ENCODE peak calls at places on chromosome 1, in nine cellular contexts. One of them, this sample, is unnamed.

GRCh38 chr1:108113496-108113895 is 86.6 kb downstream of the SLC25A24 start:
- DNase-seq in PC-9: no peak
- DNase-seq in AG04450: no peak
- DNase-seq in cardiac muscle cell: no peak
- DNase-seq in neural progenitor cell: no peak
- DNase-seq in right cardiac atrium: no peak
- DNase-seq in lung: no peak
- DNase-seq in pancreas: no peak
- DNase-seq in uterus: no peak
- DNase-seq in this sample: no peak

GRCh38 chr1:176222196-176222595 is 15.1 kb upstream of the COP1 start:
- DNase-seq in PC-9: no peak
- DNase-seq in AG04450: no peak
- DNase-seq in cardiac muscle cell: no peak
- DNase-seq in neural progenitor cell: no peak
- DNase-seq in right cardiac atrium: no peak
- DNase-seq in lung: no peak
- DNase-seq in pancreas: no peak
- DNase-seq in uterus: no peak
- DNase-seq in this sample: no peak

GRCh38 chr1:156124557-156125483 is 10.3 kb downstream of the LMNA start:
- DNase-seq in PC-9: peak
- DNase-seq in AG04450: no peak
- DNase-seq in cardiac muscle cell: no peak
- DNase-seq in neural progenitor cell: no peak
- DNase-seq in right cardiac atrium: peak
- DNase-seq in lung: no peak
- DNase-seq in pancreas: no peak
- DNase-seq in uterus: peak
- DNase-seq in this sample: no peak

GRCh38 chr1:90717665-90718410 is 736 bp upstream of the BARHL2 start:
- DNase-seq in PC-9: no peak
- DNase-seq in AG04450: no peak
- DNase-seq in cardiac muscle cell: peak
- DNase-seq in neural progenitor cell: peak
- DNase-seq in right cardiac atrium: peak
- DNase-seq in lung: no peak
- DNase-seq in pancreas: no peak
- DNase-seq in uterus: no peak
- DNase-seq in this sample: peak

GRCh38 chr1:155437405-155437804 is 116.7 kb downstream of the RUSC1 start:
- DNase-seq in PC-9: no peak
- DNase-seq in AG04450: no peak
- DNase-seq in cardiac muscle cell: no peak
- DNase-seq in neural progenitor cell: no peak
- DNase-seq in right cardiac atrium: no peak
- DNase-seq in lung: no peak
- DNase-seq in pancreas: no peak
- DNase-seq in uterus: no peak
- DNase-seq in this sample: no peak

GRCh38 chr1:247287460-247287859 is 31.6 kb downstream of the VN1R5 start:
- DNase-seq in PC-9: no peak
- DNase-seq in AG04450: no peak
- DNase-seq in cardiac muscle cell: no peak
- DNase-seq in neural progenitor cell: no peak
- DNase-seq in right cardiac atrium: no peak
- DNase-seq in lung: no peak
- DNase-seq in pancreas: no peak
- DNase-seq in uterus: no peak
- DNase-seq in this sample: peak

GRCh38 chr1:216705686-216706085 is 17.5 kb downstream of the ESRRG start:
- DNase-seq in PC-9: no peak
- DNase-seq in AG04450: no peak
- DNase-seq in cardiac muscle cell: no peak
- DNase-seq in neural progenitor cell: no peak
- DNase-seq in right cardiac atrium: peak
- DNase-seq in lung: no peak
- DNase-seq in pancreas: peak
- DNase-seq in uterus: no peak
- DNase-seq in this sample: no peak

GRCh38 chr1:106526650-106527049 is 529.8 kb upstream of the PRMT6 start:
- DNase-seq in PC-9: no peak
- DNase-seq in AG04450: peak
- DNase-seq in cardiac muscle cell: no peak
- DNase-seq in neural progenitor cell: no peak
- DNase-seq in right cardiac atrium: no peak
- DNase-seq in lung: no peak
- DNase-seq in pancreas: no peak
- DNase-seq in uterus: no peak
- DNase-seq in this sample: no peak

GRCh38 chr1:25875154-25875855 is at the start of gene PAQR7:
- DNase-seq in PC-9: peak
- DNase-seq in AG04450: no peak
- DNase-seq in cardiac muscle cell: peak
- DNase-seq in neural progenitor cell: peak
- DNase-seq in right cardiac atrium: peak
- DNase-seq in lung: peak
- DNase-seq in pancreas: peak
- DNase-seq in uterus: peak
- DNase-seq in this sample: no peak

GRCh38 chr1:25874635-25875153 is 814 bp downstream of the PAQR7 start:
- DNase-seq in PC-9: no peak
- DNase-seq in AG04450: no peak
- DNase-seq in cardiac muscle cell: no peak
- DNase-seq in neural progenitor cell: no peak
- DNase-seq in right cardiac atrium: no peak
- DNase-seq in lung: no peak
- DNase-seq in pancreas: no peak
- DNase-seq in uterus: no peak
- DNase-seq in this sample: no peak

GRCh38 chr1:25872708-25873107 is 2.8 kb downstream of the PAQR7 start:
- DNase-seq in PC-9: no peak
- DNase-seq in AG04450: no peak
- DNase-seq in cardiac muscle cell: no peak
- DNase-seq in neural progenitor cell: no peak
- DNase-seq in right cardiac atrium: no peak
- DNase-seq in lung: no peak
- DNase-seq in pancreas: no peak
- DNase-seq in uterus: no peak
- DNase-seq in this sample: no peak

GRCh38 chr1:25873120-25873519 is 2.4 kb downstream of the PAQR7 start:
- DNase-seq in PC-9: no peak
- DNase-seq in AG04450: no peak
- DNase-seq in cardiac muscle cell: no peak
- DNase-seq in neural progenitor cell: peak
- DNase-seq in right cardiac atrium: no peak
- DNase-seq in lung: no peak
- DNase-seq in pancreas: no peak
- DNase-seq in uterus: no peak
- DNase-seq in this sample: no peak

DNA sequence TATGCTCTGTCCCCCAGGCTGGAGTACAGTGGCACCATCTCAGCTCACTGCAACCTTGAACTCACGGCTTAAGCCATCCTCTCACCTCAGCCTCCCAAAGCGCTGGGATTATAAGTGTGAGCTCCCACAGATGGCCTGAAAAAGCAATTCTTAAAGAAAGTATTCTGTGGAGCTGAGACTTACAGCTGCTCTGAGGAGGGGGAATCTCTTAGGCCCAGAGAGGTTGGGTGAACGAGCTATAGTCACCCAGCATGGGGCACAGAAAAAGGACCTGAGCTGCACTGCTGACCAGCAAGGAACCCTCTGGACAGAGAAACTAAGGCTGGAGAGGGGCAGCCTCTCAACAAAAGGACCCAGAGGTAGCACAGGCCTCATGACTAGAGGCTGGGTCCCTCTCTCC is 1.3 kb downstream of the PAQR7 start:
- DNase-seq in PC-9: no peak
- DNase-seq in AG04450: no peak
- DNase-seq in cardiac muscle cell: no peak
- DNase-seq in neural progenitor cell: no peak
- DNase-seq in right cardiac atrium: no peak
- DNase-seq in lung: no peak
- DNase-seq in pancreas: no peak
- DNase-seq in uterus: no peak
- DNase-seq in this sample: no peak
- H3K4me3 ChIP-seq in PC-9: peak
- H3K4me3 ChIP-seq in AG04450: peak
- H3K4me3 ChIP-seq in cardiac muscle cell: no peak
- H3K4me3 ChIP-seq in neural progenitor cell: no peak
- H3K4me3 ChIP-seq in right cardiac atrium: no peak
- H3K4me3 ChIP-seq in lung: no peak
- H3K4me3 ChIP-seq in pancreas: peak
- H3K4me3 ChIP-seq in uterus: no peak
- H3K4me3 ChIP-seq in this sample: peak

GRCh38 chr1:169620565-169620964 is 9.4 kb downstream of the SELP start:
- DNase-seq in PC-9: no peak
- DNase-seq in AG04450: no peak
- DNase-seq in cardiac muscle cell: no peak
- DNase-seq in neural progenitor cell: no peak
- DNase-seq in right cardiac atrium: no peak
- DNase-seq in lung: no peak
- DNase-seq in pancreas: no peak
- DNase-seq in uterus: no peak
- DNase-seq in this sample: peak

GRCh38 chr1:169624887-169625286 is 5.0 kb downstream of the SELP start:
- DNase-seq in PC-9: no peak
- DNase-seq in AG04450: no peak
- DNase-seq in cardiac muscle cell: no peak
- DNase-seq in neural progenitor cell: no peak
- DNase-seq in right cardiac atrium: no peak
- DNase-seq in lung: no peak
- DNase-seq in pancreas: no peak
- DNase-seq in uterus: no peak
- DNase-seq in this sample: peak

GRCh38 chr1:169624122-169624521 is 5.8 kb downstream of the SELP start:
- DNase-seq in PC-9: no peak
- DNase-seq in AG04450: no peak
- DNase-seq in cardiac muscle cell: no peak
- DNase-seq in neural progenitor cell: no peak
- DNase-seq in right cardiac atrium: no peak
- DNase-seq in lung: no peak
- DNase-seq in pancreas: no peak
- DNase-seq in uterus: no peak
- DNase-seq in this sample: peak

GRCh38 chr1:169618367-169618766 is 11.6 kb downstream of the SELP start:
- DNase-seq in PC-9: no peak
- DNase-seq in AG04450: no peak
- DNase-seq in cardiac muscle cell: no peak
- DNase-seq in neural progenitor cell: no peak
- DNase-seq in right cardiac atrium: no peak
- DNase-seq in lung: no peak
- DNase-seq in pancreas: no peak
- DNase-seq in uterus: no peak
- DNase-seq in this sample: peak

DNA sequence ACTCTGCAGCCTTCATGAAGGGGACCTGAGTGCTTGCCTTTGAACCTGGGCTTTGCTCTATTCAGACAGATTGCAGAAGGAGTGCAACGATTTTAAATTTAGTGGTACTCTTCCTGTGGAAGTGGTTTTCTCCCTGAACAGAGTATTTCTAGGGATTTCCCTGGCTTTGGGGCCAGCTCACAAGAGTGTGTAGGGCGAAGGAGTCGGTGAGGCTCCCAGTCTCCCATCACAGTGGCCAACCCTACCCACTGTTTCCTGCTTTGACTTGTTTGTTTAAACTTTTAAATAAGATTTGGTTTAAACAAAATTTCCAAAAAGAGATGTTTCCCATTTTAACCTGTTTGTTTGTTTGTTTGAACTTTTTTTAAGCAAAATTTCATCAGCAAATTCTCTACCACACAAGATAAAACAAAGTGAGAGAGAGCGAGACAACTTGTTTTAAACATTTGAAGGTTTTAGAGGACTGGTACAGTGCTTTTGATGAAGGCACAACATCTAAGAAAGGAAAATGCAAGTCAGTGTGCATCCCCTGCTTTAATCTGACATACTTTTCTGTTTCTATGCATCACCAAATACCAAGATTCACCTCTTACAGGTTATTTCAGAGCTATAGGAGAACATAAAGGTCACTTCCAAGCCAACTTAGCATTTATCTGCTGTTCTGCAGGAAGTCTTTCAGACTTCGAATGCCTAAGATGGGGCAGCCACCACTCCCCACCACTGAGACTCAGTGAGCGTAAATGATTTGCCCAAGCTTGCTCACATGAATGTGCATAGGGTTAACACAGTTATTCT is 6.6 kb downstream of the SELP start:
- DNase-seq in PC-9: no peak
- DNase-seq in AG04450: no peak
- DNase-seq in cardiac muscle cell: no peak
- DNase-seq in neural progenitor cell: no peak
- DNase-seq in right cardiac atrium: no peak
- DNase-seq in lung: no peak
- DNase-seq in pancreas: no peak
- DNase-seq in uterus: no peak
- DNase-seq in this sample: peak
- H3K27ac ChIP-seq in PC-9: no peak
- H3K27ac ChIP-seq in AG04450: no peak
- H3K27ac ChIP-seq in cardiac muscle cell: no peak
- H3K27ac ChIP-seq in neural progenitor cell: no peak
- H3K27ac ChIP-seq in right cardiac atrium: no peak
- H3K27ac ChIP-seq in lung: no peak
- H3K27ac ChIP-seq in pancreas: no peak
- H3K27ac ChIP-seq in uterus: peak
- H3K27ac ChIP-seq in this sample: no peak

GRCh38 chr1:104629589-104629988 is 879.9 kb downstream of the AMY1C start:
- DNase-seq in PC-9: no peak
- DNase-seq in AG04450: no peak
- DNase-seq in cardiac muscle cell: no peak
- DNase-seq in neural progenitor cell: no peak
- DNase-seq in right cardiac atrium: no peak
- DNase-seq in lung: no peak
- DNase-seq in pancreas: no peak
- DNase-seq in uterus: no peak
- DNase-seq in this sample: no peak

GRCh38 chr1:104630567-104630966 is 880.9 kb downstream of the AMY1C start:
- DNase-seq in PC-9: no peak
- DNase-seq in AG04450: no peak
- DNase-seq in cardiac muscle cell: no peak
- DNase-seq in neural progenitor cell: no peak
- DNase-seq in right cardiac atrium: no peak
- DNase-seq in lung: no peak
- DNase-seq in pancreas: no peak
- DNase-seq in uterus: no peak
- DNase-seq in this sample: no peak
- H3K4me3 ChIP-seq in PC-9: no peak
- H3K4me3 ChIP-seq in AG04450: no peak
- H3K4me3 ChIP-seq in cardiac muscle cell: no peak
- H3K4me3 ChIP-seq in neural progenitor cell: no peak
- H3K4me3 ChIP-seq in right cardiac atrium: no peak
- H3K4me3 ChIP-seq in lung: no peak
- H3K4me3 ChIP-seq in pancreas: no peak
- H3K4me3 ChIP-seq in uterus: no peak
- H3K4me3 ChIP-seq in this sample: no peak

DNA sequence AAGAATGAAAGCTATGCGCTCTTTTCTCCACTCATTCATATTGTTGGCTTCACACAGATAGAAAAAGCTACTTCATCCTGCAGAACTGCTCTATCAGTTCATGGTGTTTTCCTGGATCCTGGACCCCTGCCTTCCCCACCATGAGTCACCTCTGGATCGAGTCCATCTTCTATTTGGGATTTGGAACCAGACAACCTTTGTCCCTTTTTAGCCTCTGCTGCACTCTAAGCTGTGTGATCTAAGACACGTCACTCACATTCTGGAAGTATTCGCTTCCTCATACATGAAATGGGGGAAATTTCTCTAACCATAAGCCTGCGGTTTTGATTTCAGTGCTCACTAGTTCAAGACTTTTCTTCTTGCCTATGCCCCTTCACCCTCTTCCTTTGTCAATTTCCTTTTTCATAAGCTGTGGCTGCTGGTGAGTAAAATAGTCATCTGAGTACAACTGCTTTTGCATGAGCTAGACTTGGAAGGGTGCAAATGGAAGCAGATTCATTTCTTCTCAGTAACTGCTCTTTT is 14.1 kb upstream of the DEGS1 start:
- DNase-seq in PC-9: peak
- DNase-seq in AG04450: no peak
- DNase-seq in cardiac muscle cell: no peak
- DNase-seq in neural progenitor cell: no peak
- DNase-seq in right cardiac atrium: no peak
- DNase-seq in lung: peak
- DNase-seq in pancreas: no peak
- DNase-seq in uterus: peak
- DNase-seq in this sample: no peak
- H3K27ac ChIP-seq in PC-9: peak
- H3K27ac ChIP-seq in AG04450: peak
- H3K27ac ChIP-seq in cardiac muscle cell: no peak
- H3K27ac ChIP-seq in neural progenitor cell: no peak
- H3K27ac ChIP-seq in right cardiac atrium: peak
- H3K27ac ChIP-seq in lung: no peak
- H3K27ac ChIP-seq in pancreas: peak
- H3K27ac ChIP-seq in uterus: peak
- H3K27ac ChIP-seq in this sample: no peak

This sample was measured in esophagus muscularis mucosa.